ENCODE peak calls at places on chromosomes 2 and 18, in seven cellular contexts. One of them, this sample, is unnamed.

GRCh38 chr2:121285077-121285449 is at the start of gene TFCP2L1:
- DNase-seq in RWPE2: no peak
- DNase-seq in BE2C: peak
- DNase-seq in foreskin fibroblast: no peak
- DNase-seq in prostate gland: peak
- DNase-seq in astrocyte: no peak
- DNase-seq in Peyer's patch: peak
- DNase-seq in this sample: no peak

GRCh38 chr18:7737483-7737882 is 170.4 kb downstream of the PTPRM start:
- DNase-seq in Peyer's patch: no peak
- DNase-seq in astrocyte: no peak
- DNase-seq in foreskin fibroblast: no peak
- DNase-seq in RWPE2: no peak
- DNase-seq in prostate gland: no peak
- DNase-seq in BE2C: no peak
- DNase-seq in this sample: no peak

GRCh38 chr2:170276926-170277571 is 99.1 kb downstream of the MYO3B start:
- DNase-seq in prostate gland: no peak
- DNase-seq in BE2C: peak
- DNase-seq in foreskin fibroblast: no peak
- DNase-seq in Peyer's patch: no peak
- DNase-seq in RWPE2: no peak
- DNase-seq in astrocyte: no peak
- DNase-seq in this sample: no peak

GRCh38 chr2:231373184-231373583 is 22.3 kb upstream of the B3GNT7 start:
- DNase-seq in prostate gland: no peak
- DNase-seq in BE2C: no peak
- DNase-seq in astrocyte: no peak
- DNase-seq in Peyer's patch: no peak
- DNase-seq in foreskin fibroblast: no peak
- DNase-seq in RWPE2: no peak
- DNase-seq in this sample: no peak

GRCh38 chr2:232539298-232540231 is at the start of gene CHRNG:
- DNase-seq in Peyer's patch: peak
- DNase-seq in astrocyte: no peak
- DNase-seq in prostate gland: no peak
- DNase-seq in BE2C: no peak
- DNase-seq in RWPE2: no peak
- DNase-seq in foreskin fibroblast: no peak
- DNase-seq in this sample: no peak

GRCh38 chr18:7754725-7755181 is 187.6 kb downstream of the PTPRM start:
- DNase-seq in RWPE2: no peak
- DNase-seq in prostate gland: peak
- DNase-seq in Peyer's patch: no peak
- DNase-seq in astrocyte: no peak
- DNase-seq in foreskin fibroblast: peak
- DNase-seq in BE2C: no peak
- DNase-seq in this sample: no peak

GRCh38 chr18:12253517-12254136 is 534 bp upstream of the CIDEA start:
- DNase-seq in Peyer's patch: no peak
- DNase-seq in foreskin fibroblast: no peak
- DNase-seq in RWPE2: no peak
- DNase-seq in prostate gland: no peak
- DNase-seq in astrocyte: no peak
- DNase-seq in BE2C: no peak
- DNase-seq in this sample: no peak

GRCh38 chr2:128290356-128290755 is 28.3 kb downstream of the HS6ST1 start:
- DNase-seq in astrocyte: peak
- DNase-seq in prostate gland: no peak
- DNase-seq in foreskin fibroblast: no peak
- DNase-seq in RWPE2: no peak
- DNase-seq in BE2C: no peak
- DNase-seq in Peyer's patch: no peak
- DNase-seq in this sample: no peak

GRCh38 chr2:158776236-158776635 is 18.9 kb upstream of the DAPL1 start:
- DNase-seq in astrocyte: no peak
- DNase-seq in prostate gland: no peak
- DNase-seq in Peyer's patch: no peak
- DNase-seq in RWPE2: no peak
- DNase-seq in foreskin fibroblast: no peak
- DNase-seq in BE2C: no peak
- DNase-seq in this sample: no peak

GRCh38 chr2:105541189-105542050 is 142.6 kb upstream of the FHL2 start:
- DNase-seq in astrocyte: no peak
- DNase-seq in foreskin fibroblast: no peak
- DNase-seq in BE2C: no peak
- DNase-seq in prostate gland: no peak
- DNase-seq in RWPE2: no peak
- DNase-seq in Peyer's patch: no peak
- DNase-seq in this sample: no peak

GRCh38 chr2:88932677-88933076 is 241.2 kb downstream of the RPIA start:
- DNase-seq in astrocyte: no peak
- DNase-seq in Peyer's patch: no peak
- DNase-seq in foreskin fibroblast: no peak
- DNase-seq in BE2C: no peak
- DNase-seq in RWPE2: no peak
- DNase-seq in prostate gland: no peak
- DNase-seq in this sample: no peak

GRCh38 chr2:233354971-233355574 is 779 bp downstream of the DGKD start:
- DNase-seq in foreskin fibroblast: no peak
- DNase-seq in prostate gland: peak
- DNase-seq in astrocyte: peak
- DNase-seq in Peyer's patch: peak
- DNase-seq in RWPE2: no peak
- DNase-seq in BE2C: no peak
- DNase-seq in this sample: no peak

GRCh38 chr2:96090527-96090926 is 25.8 kb downstream of the ADRA2B start:
- DNase-seq in RWPE2: no peak
- DNase-seq in astrocyte: peak
- DNase-seq in BE2C: no peak
- DNase-seq in prostate gland: no peak
- DNase-seq in foreskin fibroblast: no peak
- DNase-seq in Peyer's patch: no peak
- DNase-seq in this sample: no peak

GRCh38 chr2:105969552-105969951 is 224.5 kb downstream of the UXS1 start:
- DNase-seq in foreskin fibroblast: no peak
- DNase-seq in RWPE2: no peak
- DNase-seq in Peyer's patch: no peak
- DNase-seq in astrocyte: no peak
- DNase-seq in BE2C: peak
- DNase-seq in prostate gland: no peak
- DNase-seq in this sample: no peak

DNA sequence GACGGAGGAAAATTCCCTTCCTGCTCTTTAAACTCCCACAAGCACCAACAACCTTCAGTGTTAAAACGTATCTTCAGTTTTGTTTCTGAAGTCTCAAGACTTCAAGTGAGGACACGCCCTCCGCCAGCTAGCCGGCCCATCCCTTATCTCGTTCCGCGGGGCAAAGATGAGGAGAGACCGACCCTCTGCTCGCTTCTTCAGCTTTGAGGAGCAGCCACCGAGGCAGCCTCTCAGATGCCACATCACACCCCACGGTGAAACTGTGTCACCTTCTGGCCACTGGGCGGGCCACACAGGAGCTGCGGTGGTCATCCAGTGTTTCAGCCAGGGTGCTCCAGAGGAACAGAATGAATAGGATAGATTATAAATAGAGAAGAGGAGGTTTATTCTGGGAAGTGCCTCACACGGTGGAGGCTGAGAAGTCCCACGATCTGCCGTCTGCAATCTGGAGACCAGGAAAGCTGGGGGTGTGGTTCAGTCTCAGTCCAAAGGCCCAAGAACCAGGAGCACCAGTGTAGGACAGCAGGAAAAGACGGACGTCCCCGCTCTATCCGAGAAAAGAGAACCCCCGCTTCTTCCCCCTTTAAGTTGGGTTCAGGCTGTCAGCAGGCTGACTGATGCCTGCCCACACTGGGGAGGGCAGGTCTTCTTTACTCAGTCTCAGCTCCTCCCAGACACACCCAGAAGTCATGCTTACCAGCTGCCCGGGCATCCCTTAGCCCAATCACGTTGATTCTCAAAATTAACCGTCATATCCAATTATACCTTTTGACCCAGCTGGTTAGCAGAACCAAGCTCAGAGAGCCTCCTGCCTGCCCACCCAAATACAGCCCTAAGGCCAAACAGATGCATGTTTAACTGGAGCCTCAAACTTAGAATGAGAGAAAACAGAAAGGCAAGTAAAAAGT is 399.7 kb upstream of the ID2 start:
- DNase-seq in astrocyte: no peak
- DNase-seq in RWPE2: no peak
- DNase-seq in BE2C: peak
- DNase-seq in foreskin fibroblast: no peak
- DNase-seq in Peyer's patch: no peak
- DNase-seq in prostate gland: no peak
- DNase-seq in this sample: no peak
- H3K4me3 ChIP-seq in astrocyte: no peak
- H3K4me3 ChIP-seq in RWPE2: no peak
- H3K4me3 ChIP-seq in BE2C: no peak
- H3K4me3 ChIP-seq in foreskin fibroblast: no peak
- H3K4me3 ChIP-seq in Peyer's patch: no peak
- H3K4me3 ChIP-seq in prostate gland: no peak
- H3K4me3 ChIP-seq in this sample: no peak

GRCh38 chr2:43950383-43951008 is 45.3 kb downstream of the LRPPRC start:
- DNase-seq in BE2C: peak
- DNase-seq in prostate gland: peak
- DNase-seq in Peyer's patch: peak
- DNase-seq in RWPE2: no peak
- DNase-seq in foreskin fibroblast: no peak
- DNase-seq in astrocyte: peak
- DNase-seq in this sample: peak
- TF ChIP-seq CTCF in BE2C: peak
- TF ChIP-seq CTCF in prostate gland: peak
- TF ChIP-seq CTCF in Peyer's patch: peak
- TF ChIP-seq CTCF in RWPE2: peak
- TF ChIP-seq CTCF in foreskin fibroblast: peak
- TF ChIP-seq CTCF in astrocyte: peak
- TF ChIP-seq CTCF in this sample: peak

DNA sequence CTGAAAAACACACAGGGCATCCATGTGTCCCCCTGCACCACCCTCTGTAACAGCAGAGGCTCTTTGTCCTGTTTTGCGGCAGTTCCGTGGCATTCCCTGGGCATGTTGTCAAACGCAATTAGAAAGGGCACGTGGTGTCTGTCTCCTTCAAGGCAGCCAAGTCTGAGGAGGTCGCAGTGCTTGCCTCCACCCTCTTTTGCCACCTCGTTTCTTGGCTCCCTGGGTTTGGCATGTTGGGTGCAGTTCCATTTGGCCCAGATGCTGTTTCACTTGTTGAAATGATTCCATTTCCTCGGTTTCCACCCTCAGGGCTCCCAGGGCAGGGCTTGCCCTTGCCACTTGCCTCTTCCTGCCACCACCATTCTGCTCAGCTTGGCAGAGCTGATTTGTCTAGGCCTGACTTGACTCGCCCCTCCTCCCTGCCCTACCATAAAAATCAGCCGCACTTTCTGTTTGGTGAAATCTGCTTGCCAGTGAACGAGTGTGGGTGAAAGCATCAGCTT is 12.4 kb downstream of the CCL20 start:
- DNase-seq in BE2C: no peak
- DNase-seq in prostate gland: peak
- DNase-seq in astrocyte: no peak
- DNase-seq in RWPE2: no peak
- DNase-seq in foreskin fibroblast: no peak
- DNase-seq in Peyer's patch: no peak
- DNase-seq in this sample: no peak
- H3K4me3 ChIP-seq in BE2C: no peak
- H3K4me3 ChIP-seq in prostate gland: no peak
- H3K4me3 ChIP-seq in astrocyte: no peak
- H3K4me3 ChIP-seq in RWPE2: no peak
- H3K4me3 ChIP-seq in foreskin fibroblast: no peak
- H3K4me3 ChIP-seq in Peyer's patch: no peak
- H3K4me3 ChIP-seq in this sample: no peak

GRCh38 chr2:98311771-98312545 is 34.3 kb upstream of the CNGA3 start:
- DNase-seq in astrocyte: no peak
- DNase-seq in Peyer's patch: no peak
- DNase-seq in prostate gland: no peak
- DNase-seq in BE2C: no peak
- DNase-seq in RWPE2: no peak
- DNase-seq in foreskin fibroblast: no peak
- DNase-seq in this sample: no peak
- TF ChIP-seq CTCF in astrocyte: no peak
- TF ChIP-seq CTCF in Peyer's patch: no peak
- TF ChIP-seq CTCF in prostate gland: no peak
- TF ChIP-seq CTCF in BE2C: no peak
- TF ChIP-seq CTCF in RWPE2: peak
- TF ChIP-seq CTCF in foreskin fibroblast: no peak
- TF ChIP-seq CTCF in this sample: no peak

GRCh38 chr2:174331731-174332606 is 2.8 kb upstream of the SP9 start:
- DNase-seq in astrocyte: no peak
- DNase-seq in Peyer's patch: no peak
- DNase-seq in BE2C: no peak
- DNase-seq in prostate gland: no peak
- DNase-seq in foreskin fibroblast: no peak
- DNase-seq in RWPE2: no peak
- DNase-seq in this sample: no peak

GRCh38 chr2:174333502-174334277 is 1.1 kb upstream of the SP9 start:
- DNase-seq in BE2C: no peak
- DNase-seq in astrocyte: no peak
- DNase-seq in RWPE2: no peak
- DNase-seq in foreskin fibroblast: no peak
- DNase-seq in Peyer's patch: no peak
- DNase-seq in prostate gland: no peak
- DNase-seq in this sample: no peak

GRCh38 chr2:174333017-174333501 is 1.7 kb upstream of the SP9 start:
- DNase-seq in foreskin fibroblast: no peak
- DNase-seq in Peyer's patch: no peak
- DNase-seq in RWPE2: no peak
- DNase-seq in prostate gland: no peak
- DNase-seq in BE2C: no peak
- DNase-seq in astrocyte: no peak
- DNase-seq in this sample: no peak

GRCh38 chr2:174330945-174331619 is 3.7 kb upstream of the SP9 start:
- DNase-seq in foreskin fibroblast: no peak
- DNase-seq in Peyer's patch: no peak
- DNase-seq in RWPE2: no peak
- DNase-seq in astrocyte: no peak
- DNase-seq in BE2C: no peak
- DNase-seq in prostate gland: no peak
- DNase-seq in this sample: no peak

DNA sequence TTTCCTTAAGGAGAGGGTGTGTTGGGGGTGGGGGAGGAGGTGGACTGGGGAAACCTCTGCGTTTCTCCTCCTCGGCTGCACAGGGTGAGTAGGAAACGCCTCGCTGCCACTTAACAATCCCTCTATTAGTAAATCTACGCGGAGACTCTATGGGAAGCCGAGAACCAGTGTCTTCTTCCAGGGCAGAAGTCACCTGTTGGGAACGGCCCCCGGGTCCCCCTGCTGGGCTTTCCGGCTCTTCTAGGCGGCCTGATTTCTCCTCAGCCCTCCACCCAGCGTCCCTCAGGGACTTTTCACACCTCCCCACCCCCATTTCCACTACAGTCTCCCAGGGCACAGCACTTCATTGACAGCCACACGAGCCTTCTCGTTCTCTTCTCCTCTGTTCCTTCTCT is 2.1 kb upstream of the SP9 start:
- DNase-seq in Peyer's patch: no peak
- DNase-seq in astrocyte: no peak
- DNase-seq in foreskin fibroblast: no peak
- DNase-seq in BE2C: no peak
- DNase-seq in RWPE2: no peak
- DNase-seq in prostate gland: no peak
- DNase-seq in this sample: no peak
- H3K4me3 ChIP-seq in Peyer's patch: no peak
- H3K4me3 ChIP-seq in astrocyte: no peak
- H3K4me3 ChIP-seq in foreskin fibroblast: no peak
- H3K4me3 ChIP-seq in BE2C: no peak
- H3K4me3 ChIP-seq in RWPE2: no peak
- H3K4me3 ChIP-seq in prostate gland: no peak
- H3K4me3 ChIP-seq in this sample: peak

GRCh38 chr2:27024188-27024587 is 8.6 kb upstream of the TMEM214 start:
- DNase-seq in astrocyte: no peak
- DNase-seq in BE2C: peak
- DNase-seq in foreskin fibroblast: no peak
- DNase-seq in Peyer's patch: peak
- DNase-seq in prostate gland: no peak
- DNase-seq in RWPE2: no peak
- DNase-seq in this sample: no peak
- TF ChIP-seq CTCF in astrocyte: no peak
- TF ChIP-seq CTCF in BE2C: peak
- TF ChIP-seq CTCF in foreskin fibroblast: no peak
- TF ChIP-seq CTCF in Peyer's patch: no peak
- TF ChIP-seq CTCF in prostate gland: no peak
- TF ChIP-seq CTCF in RWPE2: no peak
- TF ChIP-seq CTCF in this sample: no peak